ENCODE peak calls at places on chromosome 11, in seven cellular contexts. V is foreskin fibroblast, Q is tibial nerve, C is mucosa of descending colon, U is body of pancreas, D is HCT116, N is RWPE2. R is an unnamed sample.

GRCh38 chr11:112229746-112230433 is 3.7 kb downstream of the PTS start:
- DNase-seq in V (peak), Q (no peak), C (no peak), U (no peak), D (no peak), N (no peak), R (no peak)

GRCh38 chr11:1382429-1382828 is 7.3 kb upstream of the BRSK2 start:
- DNase-seq in V (no peak), Q (no peak), C (no peak), U (no peak), D (no peak), N (no peak), R (no peak)

GRCh38 chr11:119483341-119483880 is 60.4 kb upstream of the THY1 start:
- DNase-seq in V (no peak), Q (no peak), C (no peak), U (peak), D (no peak), N (peak), R (no peak)

GRCh38 chr11:66008468-66009101 is 3.2 kb upstream of the CST6 start:
- DNase-seq in V (no peak), Q (no peak), C (no peak), U (no peak), D (no peak), N (no peak), R (peak)

GRCh38 chr11:46912526-46913150 is 5.7 kb downstream of the LRP4 start:
- DNase-seq in V (no peak), Q (no peak), C (peak), U (no peak), D (no peak), N (no peak), R (no peak)

GRCh38 chr11:11521306-11522002 is 100.4 kb downstream of the GALNT18 start:
- DNase-seq in V (no peak), Q (no peak), C (no peak), U (no peak), D (no peak), N (no peak), R (peak)

GRCh38 chr11:31702966-31703365 is 108.2 kb downstream of the PAX6 start:
- DNase-seq in V (peak), Q (no peak), C (no peak), U (no peak), D (no peak), N (no peak), R (no peak)

GRCh38 chr11:45885274-45885920 is at the start of gene MAPK8IP1:
- DNase-seq in V (peak), Q (peak), C (peak), U (peak), D (no peak), N (no peak), R (peak)

GRCh38 chr11:90288207-90288821 is 65.5 kb upstream of the CHORDC1 start:
- DNase-seq in V (peak), Q (no peak), C (no peak), U (no peak), D (peak), N (no peak), R (peak)

GRCh38 chr11:31676280-31676982 is 134.7 kb downstream of the PAX6 start:
- DNase-seq in V (no peak), Q (no peak), C (no peak), U (no peak), D (no peak), N (no peak), R (no peak)

GRCh38 chr11:111419641-111420327 is 40.7 kb upstream of the POU2AF1 start:
- DNase-seq in V (no peak), Q (no peak), C (no peak), U (peak), D (no peak), N (no peak), R (no peak)

GRCh38 chr11:78313898-78314297 is 103.7 kb downstream of the GAB2 start:
- DNase-seq in V (peak), Q (no peak), C (no peak), U (no peak), D (no peak), N (no peak), R (no peak)

GRCh38 chr11:47534707-47535251 is 18.2 kb downstream of the CELF1 start:
- DNase-seq in V (no peak), Q (no peak), C (no peak), U (no peak), D (no peak), N (no peak), R (no peak)

GRCh38 chr11:30333405-30333804 is 10.5 kb downstream of the ARL14EP start:
- DNase-seq in V (peak), Q (no peak), C (no peak), U (no peak), D (no peak), N (no peak), R (no peak)

DNA sequence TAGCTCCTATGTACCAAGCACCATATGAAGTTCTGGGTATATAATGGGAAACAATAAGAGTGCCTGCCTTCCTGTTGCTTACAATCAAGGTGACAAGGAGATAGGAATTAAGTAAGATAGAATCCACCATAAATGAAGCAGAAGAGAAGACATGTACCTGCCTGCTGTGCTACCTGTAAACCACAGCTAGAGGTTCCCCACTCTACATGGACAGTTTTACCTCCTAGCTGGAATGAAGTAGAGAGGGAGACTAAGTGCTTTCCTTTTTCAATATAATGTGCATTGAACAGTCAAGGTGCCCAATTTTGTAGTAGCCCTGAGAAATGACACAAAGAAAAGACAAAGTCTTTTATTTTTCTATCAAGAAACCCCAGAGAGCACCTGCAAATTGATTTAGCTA is 984.6 kb downstream of the DLG2 start:
- DNase-seq in V (no peak), Q (no peak), C (no peak), U (no peak), D (no peak), N (no peak), R (no peak)
- TF ChIP-seq CTCF in V (no peak), Q (no peak), C (no peak), U (peak), D (no peak), N (no peak), R (no peak)

GRCh38 chr11:76690736-76691135 is 20.2 kb upstream of the LRRC32 start:
- DNase-seq in V (peak), Q (no peak), C (no peak), U (no peak), D (no peak), N (no peak), R (no peak)
- TF ChIP-seq CTCF in V (no peak), Q (no peak), C (no peak), U (no peak), D (no peak), N (no peak), R (no peak)

GRCh38 chr11:74593463-74593862 is 1.1 kb downstream of the POLD3 start:
- DNase-seq in V (peak), Q (no peak), C (no peak), U (no peak), D (no peak), N (no peak), R (no peak)

GRCh38 chr11:74592063-74592440 is 330 bp upstream of the POLD3 start:
- DNase-seq in V (no peak), Q (no peak), C (no peak), U (peak), D (no peak), N (no peak), R (no peak)

GRCh38 chr11:74592441-74593362 is at the start of gene POLD3:
- DNase-seq in V (peak), Q (peak), C (peak), U (peak), D (peak), N (peak), R (peak)
- TF ChIP-seq CTCF in V (no peak), Q (no peak), C (no peak), U (no peak), D (no peak), N (no peak), R (no peak)

DNA sequence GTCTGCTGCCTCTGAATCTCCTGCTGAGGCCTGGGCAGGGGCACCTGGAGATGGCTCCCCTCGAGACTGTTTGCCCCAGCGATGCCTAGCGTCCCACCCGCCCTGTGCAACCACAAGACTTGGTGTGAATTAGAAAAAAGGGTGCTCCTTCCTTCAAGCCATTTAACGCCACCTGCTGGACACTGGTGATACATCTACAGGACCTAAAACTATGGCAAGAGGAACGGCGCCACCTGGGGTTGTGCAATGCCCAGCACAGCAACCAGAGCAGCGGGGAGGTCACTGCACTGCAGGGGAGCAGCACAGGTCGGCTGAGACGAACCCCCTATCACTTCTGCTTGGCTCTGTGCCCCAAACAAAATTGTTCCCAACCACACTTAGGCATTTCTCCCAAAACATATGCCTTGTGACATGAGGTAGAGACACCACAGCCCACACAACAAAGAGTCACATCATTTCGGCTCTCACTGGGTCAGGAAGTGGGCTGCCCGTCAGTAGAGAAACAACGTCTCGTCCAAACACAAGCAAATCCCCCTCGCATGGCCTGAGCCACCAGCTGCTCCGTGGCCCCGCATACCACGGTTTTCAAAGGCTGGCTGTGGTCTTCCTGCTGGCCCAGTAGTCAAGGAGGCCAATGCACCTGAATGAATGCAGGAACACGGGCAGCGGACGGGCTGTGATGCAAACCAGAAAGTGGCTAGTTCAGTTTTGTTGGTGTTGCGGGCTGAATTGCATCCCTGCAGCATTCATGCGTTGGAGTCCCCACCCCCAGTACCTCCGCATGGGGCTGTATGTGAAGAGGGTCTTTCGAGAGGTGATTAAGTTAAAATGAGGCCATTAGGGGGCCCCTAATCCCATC is 171.9 kb downstream of the SHANK2 start:
- DNase-seq in V (peak), Q (peak), C (peak), U (peak), D (peak), N (no peak), R (peak)
- TF ChIP-seq CTCF in V (peak), Q (peak), C (peak), U (peak), D (peak), N (peak), R (peak)

DNA sequence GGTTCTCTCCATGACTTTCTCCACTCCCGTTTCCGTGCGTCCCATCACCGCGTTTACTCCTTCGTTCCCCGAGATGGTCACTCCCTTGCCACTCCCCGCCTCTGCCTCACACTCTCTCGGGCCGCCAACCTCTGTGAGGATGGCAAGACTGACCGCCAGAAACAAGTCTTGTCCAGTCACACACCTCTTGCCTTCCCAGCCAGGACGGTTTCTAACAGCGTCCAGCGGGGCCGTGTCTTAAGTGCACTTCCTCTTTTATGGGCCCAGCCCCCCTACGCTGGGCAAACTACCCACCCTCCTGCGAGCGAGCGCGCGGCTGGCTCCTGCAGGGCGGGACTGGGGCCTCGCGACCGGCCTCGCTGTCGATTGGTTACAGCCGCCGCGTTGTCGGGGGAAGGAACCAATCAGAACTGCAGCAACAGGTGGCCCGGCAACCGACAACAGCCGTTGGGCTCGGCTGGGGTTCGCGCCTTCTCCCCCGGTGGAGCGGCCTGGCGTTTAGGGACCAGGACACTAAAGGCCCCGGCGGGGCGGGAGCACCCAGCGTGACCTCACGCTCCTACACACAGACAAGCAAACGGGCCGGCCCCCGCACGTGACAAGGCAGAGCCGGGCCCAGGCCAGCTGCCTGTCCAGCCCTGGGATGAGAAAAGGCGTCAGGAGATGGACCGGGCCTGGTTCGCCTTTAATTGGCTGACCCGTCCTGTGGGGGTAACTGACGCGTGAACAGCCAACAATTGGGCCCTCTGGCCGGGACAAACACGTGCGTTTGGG is 534 bp upstream of the UCP2 start:
- DNase-seq in V (peak), Q (peak), C (peak), U (peak), D (peak), N (peak), R (peak)
- TF ChIP-seq CTCF in V (no peak), Q (no peak), C (no peak), U (no peak), D (no peak), N (no peak), R (no peak)